ENCODE peak calls at places on chromosome 21, in nine cellular contexts. A is transverse colon, W is A549, S is body of pancreas, E is IMR-90, J is gastrocnemius medialis, R is adrenal gland, M is uterus, X is ovary. T is an unnamed sample.
A peak's percentile ranks its signal among the peaks of the same experiment; 100 is the strongest.

GRCh38 chr21:26032263-26032662 is 138.3 kb downstream of the APP start:
- DNase-seq in A (no peak), W (no peak), S (no peak), E (no peak), J (no peak), R (no peak), M (no peak), X (no peak), T (no peak)

GRCh38 chr21:37527103-37527502 is 160.5 kb downstream of the DYRK1A start:
- DNase-seq in A (no peak), W (no peak), S (no peak), E (no peak), J (no peak), R (no peak), M (no peak), X (no peak), T (no peak)

GRCh38 chr21:46071082-46071481 is 26.8 kb upstream of the COL6A2 start:
- DNase-seq in A (peak; percentile 1), W (no peak), S (no peak), E (no peak), J (no peak), R (no peak), M (no peak), X (no peak), T (no peak)

GRCh38 chr21:39073717-39074116 is 109.5 kb downstream of the PSMG1 start:
- DNase-seq in A (no peak), W (no peak), S (no peak), E (no peak), J (no peak), R (no peak), M (no peak), X (no peak), T (no peak)

GRCh38 chr21:25717491-25718139 is 17.1 kb downstream of the ATP5PF start:
- DNase-seq in A (no peak), W (no peak), S (no peak), E (peak; percentile 51), J (no peak), R (no peak), M (no peak), X (no peak), T (no peak)

GRCh38 chr21:43808367-43808766 is 19.0 kb downstream of the RRP1 start:
- DNase-seq in A (no peak), W (no peak), S (no peak), E (no peak), J (no peak), R (no peak), M (no peak), X (no peak), T (no peak)

GRCh38 chr21:25916226-25916625 is 181.5 kb downstream of the GABPA start:
- DNase-seq in A (no peak), W (no peak), S (no peak), E (no peak), J (no peak), R (no peak), M (no peak), X (no peak), T (no peak)

GRCh38 chr21:24594082-24594481 is 1013.2 kb downstream of the MRPL39 start:
- DNase-seq in A (no peak), W (no peak), S (no peak), E (no peak), J (no peak), R (no peak), M (no peak), X (no peak), T (no peak)

GRCh38 chr21:45060675-45061311 is 13.6 kb upstream of the ADARB1 start:
- DNase-seq in A (no peak), W (no peak), S (no peak), E (no peak), J (no peak), R (no peak), M (no peak), X (no peak), T (no peak)

GRCh38 chr21:45067462-45068285 is 6.7 kb upstream of the ADARB1 start:
- DNase-seq in A (no peak), W (no peak), S (no peak), E (no peak), J (no peak), R (no peak), M (no peak), X (no peak), T (no peak)

GRCh38 chr21:45064618-45065399 is 9.6 kb upstream of the ADARB1 start:
- DNase-seq in A (no peak), W (no peak), S (no peak), E (no peak), J (no peak), R (no peak), M (no peak), X (no peak), T (no peak)

GRCh38 chr21:45060089-45060488 is 14.3 kb upstream of the ADARB1 start:
- DNase-seq in A (no peak), W (no peak), S (no peak), E (no peak), J (no peak), R (no peak), M (no peak), X (no peak), T (no peak)

DNA sequence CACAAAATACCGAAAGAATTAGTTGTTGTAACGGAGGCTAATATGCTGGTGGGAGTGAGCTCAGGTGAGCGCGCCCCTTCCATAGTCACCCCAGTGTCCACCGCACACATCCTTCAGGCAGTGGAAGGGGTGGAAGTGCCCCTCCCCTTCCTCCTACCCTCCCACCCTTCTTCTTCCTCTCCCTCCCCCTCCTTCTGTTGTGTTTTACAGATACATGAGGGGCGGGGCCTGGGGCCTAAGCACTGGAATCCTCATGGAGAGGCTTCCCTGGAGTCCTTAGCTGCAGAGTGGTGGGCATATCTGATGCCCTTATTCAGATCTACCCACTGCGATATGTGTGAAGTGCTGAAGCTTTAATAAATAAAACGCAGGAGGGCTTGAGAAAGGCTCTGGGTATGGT is 10.3 kb upstream of the ADARB1 start:
- DNase-seq in A (no peak), W (no peak), S (no peak), E (no peak), J (no peak), R (no peak), M (no peak), X (no peak), T (no peak)
- TF ChIP-seq POLR2A in A (no peak), W (no peak), S (no peak), E (no peak), J (no peak), R (no peak), M (no peak), X (no peak), T (no peak)

GRCh38 chr21:29366532-29366931 is 67.8 kb downstream of the BACH1 start:
- DNase-seq in A (no peak), W (no peak), S (no peak), E (no peak), J (no peak), R (no peak), M (no peak), X (no peak), T (no peak)

GRCh38 chr21:29360799-29361765 is 62.4 kb downstream of the BACH1 start:
- DNase-seq in A (no peak), W (no peak), S (no peak), E (peak; percentile 40), J (no peak), R (peak; percentile 30), M (no peak), X (no peak), T (no peak)

GRCh38 chr21:29362758-29363157 is 64.0 kb downstream of the BACH1 start:
- DNase-seq in A (no peak), W (no peak), S (no peak), E (no peak), J (no peak), R (no peak), M (no peak), X (no peak), T (no peak)

GRCh38 chr21:29367335-29367734 is 68.6 kb downstream of the BACH1 start:
- DNase-seq in A (no peak), W (no peak), S (no peak), E (no peak), J (no peak), R (no peak), M (no peak), X (no peak), T (no peak)

GRCh38 chr21:29365636-29366305 is 67.0 kb downstream of the BACH1 start:
- DNase-seq in A (no peak), W (no peak), S (no peak), E (no peak), J (no peak), R (no peak), M (no peak), X (no peak), T (no peak)
- H3K9me3 ChIP-seq in A (no peaks in the 10 kb centered on the region), W (no peaks in the 10 kb centered on the region), S (no peaks in the 10 kb centered on the region), E (peaks cover 4% of the 10 kb centered on the region), J (no peaks in the 10 kb centered on the region), R (no peaks in the 10 kb centered on the region), M (no peaks in the 10 kb centered on the region), X (no peaks in the 10 kb centered on the region), T (no peaks in the 10 kb centered on the region)

GRCh38 chr21:41603476-41603875 is 95.5 kb upstream of the TMPRSS2 start:
- DNase-seq in A (no peak), W (no peak), S (no peak), E (no peak), J (no peak), R (no peak), M (no peak), X (no peak), T (no peak)

GRCh38 chr21:41605934-41606285 is 98.0 kb upstream of the TMPRSS2 start:
- DNase-seq in A (no peak), W (no peak), S (no peak), E (no peak), J (no peak), R (no peak), M (no peak), X (no peak), T (no peak)

GRCh38 chr21:41606706-41607105 is 98.7 kb upstream of the TMPRSS2 start:
- DNase-seq in A (no peak), W (no peak), S (no peak), E (no peak), J (no peak), R (no peak), M (no peak), X (no peak), T (no peak)

GRCh38 chr21:41604583-41605041 is 96.7 kb upstream of the TMPRSS2 start:
- DNase-seq in A (no peak), W (no peak), S (no peak), E (peak; percentile 7), J (no peak), R (no peak), M (no peak), X (no peak), T (no peak)

GRCh38 chr21:41605178-41605933 is 97.4 kb upstream of the TMPRSS2 start:
- DNase-seq in A (no peak), W (no peak), S (peak; percentile 34), E (no peak), J (no peak), R (no peak), M (no peak), X (no peak), T (no peak)
- TF ChIP-seq POLR2A in A (no peak), W (no peak), S (no peak), E (no peak), J (no peak), R (no peak), M (no peak), X (no peak), T (no peak)

DNA sequence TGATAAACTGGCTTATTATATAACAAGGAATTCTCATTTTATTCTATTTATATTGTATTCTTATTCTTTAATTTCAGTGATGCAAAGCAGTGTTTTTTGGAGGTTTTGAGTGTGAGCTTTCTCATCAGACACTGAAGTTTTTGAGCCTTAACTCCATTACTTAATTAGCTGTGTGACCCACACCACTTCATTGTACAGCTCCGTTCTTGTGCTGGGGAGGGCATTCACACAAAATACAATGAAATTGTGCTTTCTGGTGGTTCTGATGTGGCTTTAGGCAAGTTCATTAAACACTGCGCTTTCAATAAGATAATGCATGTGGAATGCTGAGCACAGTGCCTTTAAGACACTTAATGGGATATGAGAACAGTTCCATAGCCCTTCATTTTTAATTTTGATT is 102.7 kb upstream of the TPTE start:
- DNase-seq in A (no peak), W (no peak), S (no peak), E (no peak), J (no peak), R (no peak), M (no peak), X (no peak), T (no peak)
- H3K9me3 ChIP-seq in A (peaks cover 42% of the 10 kb centered on the region), W (peaks cover 29% of the 10 kb centered on the region), S (no peaks in the 10 kb centered on the region), E (peaks cover 50% of the 10 kb centered on the region), J (no peaks in the 10 kb centered on the region), R (no peaks in the 10 kb centered on the region), M (no peaks in the 10 kb centered on the region), X (no peaks in the 10 kb centered on the region), T (peaks cover 48% of the 10 kb centered on the region)